ENCODE peak calls at places on chromosomes 1 and 21, in seven cellular contexts. P is spleen, C is neural progenitor cell, B is MM.1S, V is A549, I is OCI-LY7, H is coronary artery. L is an unnamed sample.

GRCh38 chr21:42233067-42233981 is 14.4 kb downstream of the ABCG1 start:
- DNase-seq in P (peak), C (no peak), B (peak), V (peak), I (peak), H (peak), L (no peak)

GRCh38 chr1:84146375-84147032 is 2.4 kb downstream of the PRKACB start:
- DNase-seq in P (no peak), C (no peak), B (no peak), V (peak), I (no peak), H (no peak), L (peak)

GRCh38 chr1:50332941-50333594 is 90.2 kb downstream of the DMRTA2 start:
- DNase-seq in P (peak), C (peak), B (peak), V (peak), I (peak), H (peak), L (no peak)

GRCh38 chr1:43704838-43705237 is 2.5 kb upstream of the ST3GAL3 start:
- DNase-seq in P (no peak), C (no peak), B (no peak), V (peak), I (peak), H (no peak), L (no peak)

GRCh38 chr1:202348005-202348508 is 442 bp upstream of the PPP1R12B start:
- DNase-seq in P (no peak), C (no peak), B (no peak), V (no peak), I (no peak), H (no peak), L (no peak)

GRCh38 chr1:61391730-61392129 is 309.4 kb downstream of the NFIA start:
- DNase-seq in P (no peak), C (no peak), B (no peak), V (no peak), I (no peak), H (no peak), L (no peak)

GRCh38 chr21:46597031-46597430 is 7.9 kb downstream of the S100B start:
- DNase-seq in P (no peak), C (no peak), B (no peak), V (no peak), I (no peak), H (no peak), L (no peak)

GRCh38 chr21:33199516-33200217 is 30.1 kb upstream of the IFNAR2 start:
- DNase-seq in P (no peak), C (peak), B (peak), V (peak), I (peak), H (no peak), L (peak)

GRCh38 chr1:212179394-212180076 is 105.7 kb upstream of the PPP2R5A start:
- DNase-seq in P (no peak), C (no peak), B (no peak), V (peak), I (no peak), H (no peak), L (peak)

GRCh38 chr1:23129846-23130245 is 38.8 kb downstream of the LUZP1 start:
- DNase-seq in P (no peak), C (no peak), B (no peak), V (no peak), I (no peak), H (no peak), L (no peak)

GRCh38 chr21:34996304-34997081 is 52.6 kb downstream of the RUNX1 start:
- DNase-seq in P (no peak), C (no peak), B (no peak), V (no peak), I (no peak), H (no peak), L (no peak)

GRCh38 chr1:25008192-25008485 is 78.1 kb upstream of the RUNX3 start:
- DNase-seq in P (no peak), C (no peak), B (no peak), V (no peak), I (no peak), H (no peak), L (no peak)

GRCh38 chr1:6770727-6771567 is 14.3 kb upstream of the CAMTA1 start:
- DNase-seq in P (no peak), C (peak), B (no peak), V (no peak), I (peak), H (peak), L (no peak)
- H3K27ac ChIP-seq in P (no peak), C (no peak), B (no peak), V (no peak), I (peak), H (no peak), L (no peak)

DNA sequence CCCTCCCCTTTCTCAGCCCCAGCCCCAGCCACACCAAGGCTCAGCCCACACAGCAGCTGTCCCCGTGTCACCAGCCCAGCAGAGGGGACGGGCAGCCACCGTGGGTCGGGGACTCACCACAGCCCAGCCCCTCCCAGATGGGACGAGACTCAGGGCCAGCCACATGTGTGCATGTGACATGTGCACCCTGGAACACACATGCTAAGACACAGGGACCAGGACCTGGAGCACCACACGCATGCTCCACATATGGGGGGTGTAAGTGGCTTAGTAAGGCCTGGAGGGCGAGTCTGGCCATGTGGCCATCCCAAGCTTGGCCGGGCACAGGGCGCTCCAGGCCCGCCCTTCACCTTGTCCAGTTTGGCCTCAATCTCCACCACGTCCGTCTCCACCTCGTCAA is 4.0 kb downstream of the ACAP3 start:
- DNase-seq in P (no peak), C (no peak), B (no peak), V (no peak), I (no peak), H (no peak), L (no peak)
- H3K4me3 ChIP-seq in P (no peak), C (no peak), B (no peak), V (no peak), I (no peak), H (no peak), L (no peak)

GRCh38 chr1:199780091-199780490 is 247.4 kb upstream of the NR5A2 start:
- DNase-seq in P (no peak), C (no peak), B (no peak), V (no peak), I (no peak), H (no peak), L (no peak)

GRCh38 chr1:199780948-199781347 is 246.6 kb upstream of the NR5A2 start:
- DNase-seq in P (no peak), C (no peak), B (no peak), V (no peak), I (no peak), H (no peak), L (peak)

GRCh38 chr1:199786695-199787094 is 240.8 kb upstream of the NR5A2 start:
- DNase-seq in P (no peak), C (no peak), B (no peak), V (no peak), I (no peak), H (no peak), L (no peak)

GRCh38 chr1:199789141-199789540 is 238.4 kb upstream of the NR5A2 start:
- DNase-seq in P (no peak), C (no peak), B (no peak), V (no peak), I (no peak), H (no peak), L (no peak)

DNA sequence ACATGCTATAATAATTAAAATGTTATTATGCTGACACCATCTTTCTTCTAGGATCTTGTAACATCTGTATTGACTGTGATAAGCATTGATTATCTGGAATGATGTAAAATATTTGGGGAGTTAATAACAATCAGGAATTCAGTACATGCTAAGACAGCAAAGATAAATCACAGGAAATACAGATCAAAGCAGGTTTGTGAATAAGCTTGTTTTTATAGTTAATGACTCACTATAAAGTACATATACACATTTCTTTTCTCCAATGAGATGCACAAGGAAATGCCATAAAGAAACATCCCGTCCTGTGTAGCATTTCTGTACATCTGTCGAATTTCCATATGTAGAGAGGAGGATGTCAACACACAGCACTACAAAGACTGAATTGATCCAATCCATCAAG is 243.4 kb upstream of the NR5A2 start:
- DNase-seq in P (no peak), C (no peak), B (no peak), V (peak), I (no peak), H (no peak), L (peak)
- TF ChIP-seq CTCF in P (no peak), C (no peak), B (no peak), V (no peak), I (no peak), H (no peak), L (no peak)

GRCh38 chr1:112933820-112934561 is 22.0 kb downstream of the SLC16A1 start:
- DNase-seq in P (no peak), C (no peak), B (no peak), V (no peak), I (no peak), H (no peak), L (no peak)
- H3K27ac ChIP-seq in P (no peak), C (peak), B (no peak), V (peak), I (no peak), H (no peak), L (no peak)

L was measured in AG04450.